ENCODE peak calls at places on chromosomes 11 and 22, in four cellular contexts. B is astrocyte of the cerebellum, L is GM12865, S is fibroblast of lung. Z is an unnamed sample.

GRCh38 chr11:27757953-27758352 is 57.7 kb upstream of the BDNF start:
- DNase-seq in B (peak; percentile 95), L (no peak), S (peak; percentile 20), Z (peak; percentile 64)

GRCh38 chr22:44473580-44473979 is 24.5 kb downstream of the RTL6 start:
- DNase-seq in B (no peak), S (no peak), L (no peak), Z (no peak)

GRCh38 chr11:120391297-120391696 is 55.1 kb downstream of the ARHGEF12 start:
- DNase-seq in L (no peak), B (no peak), S (no peak), Z (no peak)

GRCh38 chr22:30541979-30542810 is 4.3 kb downstream of the SEC14L6 start:
- DNase-seq in S (peak; percentile 5), L (no peak), B (no peak), Z (no peak)

GRCh38 chr11:69200331-69201047 is 44.8 kb downstream of the SMIM38 start:
- DNase-seq in B (no peak), L (no peak), S (no peak), Z (no peak)

GRCh38 chr11:103069367-103069766 is 22.6 kb downstream of the DCUN1D5 start:
- DNase-seq in L (no peak), B (no peak), S (no peak), Z (no peak)

GRCh38 chr22:20881869-20882815 is 23.3 kb downstream of the SNAP29 start:
- DNase-seq in B (no peak), S (no peak), L (no peak), Z (no peak)

GRCh38 chr11:37474889-37475288 is 876.9 kb upstream of the RAG2 start:
- DNase-seq in L (no peak), S (peak; percentile 17), B (no peak), Z (peak; percentile 5)

GRCh38 chr11:38060930-38061329 is 1462.9 kb upstream of the RAG2 start:
- DNase-seq in S (no peak), B (no peak), L (no peak), Z (no peak)

GRCh38 chr11:70031631-70032469 is 46.3 kb upstream of the ANO1 start:
- DNase-seq in L (no peak), S (no peak), B (no peak), Z (no peak)

GRCh38 chr11:111932605-111932938 is 4.6 kb upstream of the DIXDC1 start:
- DNase-seq in B (no peak), S (no peak), L (no peak), Z (peak; percentile 81)

GRCh38 chr11:22244986-22245592 is 52.2 kb downstream of the ANO5 start:
- DNase-seq in B (peak; percentile 9), L (peak; percentile 53), S (peak; percentile 30), Z (peak; percentile 45)

GRCh38 chr11:130037881-130038601 is 31.7 kb upstream of the APLP2 start:
- DNase-seq in L (no peak), S (peak; percentile 30), B (no peak), Z (peak; percentile 34)

GRCh38 chr22:49161002-49161850 is 666.4 kb downstream of the BRD1 start:
- DNase-seq in B (no peak), L (no peak), S (no peak), Z (no peak)

GRCh38 chr11:6705905-6706535 is 22.9 kb upstream of the MRPL17 start:
- DNase-seq in S (peak; percentile 77), B (no peak), L (peak; percentile 42), Z (peak; percentile 70)

GRCh38 chr22:21641417-21641794 is 696 bp upstream of the SDF2L1 start:
- DNase-seq in S (peak; percentile 51), L (peak; percentile 61), B (no peak), Z (peak; percentile 58)

GRCh38 chr11:1654388-1655167 is 25.0 kb downstream of the KRTAP5-5 start:
- DNase-seq in B (no peak), L (no peak), S (no peak), Z (no peak)

GRCh38 chr11:73399159-73400090 is 23.2 kb downstream of the RELT start:
- DNase-seq in L (no peak), S (no peak), B (no peak), Z (peak; percentile 20)

GRCh38 chr11:61752925-61753551 is 602 bp downstream of the MYRF start:
- DNase-seq in S (no peak), B (no peak), L (no peak), Z (no peak)

GRCh38 chr11:61751384-61751783 is 1.1 kb upstream of the MYRF start:
- DNase-seq in B (no peak), L (no peak), S (no peak), Z (no peak)

GRCh38 chr11:61750631-61751273 is 1.7 kb upstream of the MYRF start:
- DNase-seq in L (no peak), B (no peak), S (no peak), Z (no peak)

GRCh38 chr11:61753672-61754071 is 1.2 kb downstream of the MYRF start:
- DNase-seq in L (no peak), S (no peak), B (no peak), Z (no peak)

GRCh38 chr11:61752117-61752924 is at the start of gene MYRF:
- DNase-seq in S (no peak), B (no peak), L (peak; percentile 26), Z (peak; percentile 10)
- TF ChIP-seq CTCF in S (peak; percentile 43), B (peak; percentile 51), L (peak; percentile 62), Z (peak; percentile 28)

GRCh38 chr11:67024410-67024809 is 1.5 kb downstream of the SYT12 start:
- DNase-seq in L (peak; percentile 59), S (no peak), B (no peak), Z (no peak)
- H3K4me3 ChIP-seq in L (no peak overlapping the region), S (no peak overlapping the region), B (no peak overlapping the region), Z (no peak overlapping the region)

DNA sequence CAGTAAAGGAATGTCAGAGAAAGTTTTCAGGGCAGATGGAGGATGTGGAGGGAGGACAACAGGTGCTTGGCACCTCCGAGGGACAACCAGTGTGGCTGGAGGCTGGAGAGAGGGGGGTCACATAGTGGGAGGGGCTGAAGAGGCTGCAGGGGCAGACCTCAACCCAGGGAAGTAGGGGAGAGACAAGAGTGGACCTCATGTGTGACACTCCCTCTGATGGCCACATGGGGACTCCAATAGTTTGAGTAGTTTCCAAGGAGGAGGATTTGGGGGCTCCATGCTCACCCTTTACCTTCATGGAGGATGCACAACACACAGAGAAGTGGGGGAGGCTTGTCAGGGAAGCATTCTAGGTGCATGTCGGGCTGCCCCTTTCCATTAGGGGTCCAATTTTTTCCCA is 35.1 kb upstream of the ASPHD2 start:
- DNase-seq in B (no peak), L (no peak), S (no peak), Z (no peak)
- TF ChIP-seq CTCF in B (peak; percentile 21), L (peak; percentile 18), S (no peak), Z (peak; percentile 9)

GRCh38 chr11:112962854-112963367 is 1.7 kb downstream of the NCAM1 start:
- DNase-seq in L (no peak), S (peak; percentile 5), B (no peak), Z (no peak)
- H3K4me3 ChIP-seq in L (no peak overlapping the region), S (peak overlapping the region; percentile 67), B (peak overlapping the region; percentile 54), Z (peak overlapping the region; percentile 1)

GRCh38 chr11:124277809-124278208 is 21.6 kb downstream of the OR8G5 start:
- DNase-seq in B (no peak), S (no peak), L (no peak), Z (no peak)
- TF ChIP-seq CTCF in B (no peak), S (no peak), L (peak; percentile 3), Z (no peak)

DNA sequence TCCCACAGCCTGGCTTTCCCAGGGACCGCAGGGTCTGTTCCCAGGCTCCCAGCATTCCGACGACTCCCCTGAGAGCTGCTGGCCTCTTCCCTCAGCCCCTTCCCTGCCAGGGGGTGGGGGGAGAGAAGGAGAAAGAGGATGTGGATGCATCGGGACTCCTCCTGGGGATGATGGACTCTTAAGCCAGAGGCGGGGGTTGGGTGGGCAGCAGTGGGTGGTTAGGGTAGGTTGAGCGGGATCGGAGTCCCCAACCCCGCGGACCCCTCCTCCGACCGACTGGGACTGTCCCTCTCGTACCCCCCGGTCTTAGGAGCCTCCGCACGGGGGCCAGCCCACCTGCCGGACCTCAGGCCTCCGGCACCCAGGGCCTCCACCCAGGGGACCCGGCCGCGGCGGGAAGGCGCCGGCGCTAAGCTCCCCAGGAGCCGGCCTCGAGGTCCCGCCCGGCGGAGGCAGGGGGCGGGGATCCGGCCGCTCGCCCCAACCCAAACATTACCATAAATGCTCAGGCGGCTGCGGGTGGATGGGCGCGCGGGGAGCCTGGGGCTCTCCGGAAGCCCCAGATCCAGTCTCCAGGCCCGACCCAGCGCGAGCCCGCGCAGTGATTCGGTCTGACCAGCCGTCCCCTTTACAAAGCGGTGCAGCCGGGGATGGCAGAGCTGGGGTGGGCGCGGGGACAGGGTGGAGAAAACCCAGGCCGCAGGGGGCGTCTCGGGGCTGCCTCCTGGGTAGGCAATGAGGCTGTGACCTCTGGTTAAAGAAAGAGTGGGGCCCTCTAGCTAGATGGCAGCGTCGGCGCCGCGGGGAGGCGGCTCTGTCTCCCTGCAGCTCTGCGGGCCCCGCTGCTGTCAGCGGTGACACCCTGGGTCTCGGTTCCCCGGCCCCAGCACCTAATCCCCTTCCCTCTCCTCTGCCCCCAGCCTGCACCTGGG is 3.9 kb upstream of the MCAM start:
- DNase-seq in S (peak; percentile 61), B (no peak), L (peak; percentile 92), Z (peak; percentile 25)
- H3K4me3 ChIP-seq in S (no peak overlapping the region), B (peak overlapping the region; percentile 23), L (peak overlapping the region; percentile 56), Z (peak overlapping the region; percentile 40)

GRCh38 chr11:33682446-33682845 is 18.2 kb downstream of the C11orf91 start:
- DNase-seq in B (no peak), L (no peak), S (no peak), Z (no peak)
- TF ChIP-seq CTCF in B (peak; percentile 42), L (no peak), S (peak; percentile 7), Z (no peak)

GRCh38 chr11:60788401-60789110 is 3.4 kb downstream of the MS4A10 start:
- DNase-seq in B (no peak), L (no peak), S (no peak), Z (no peak)

GRCh38 chr11:60786811-60787567 is 1.9 kb downstream of the MS4A10 start:
- DNase-seq in B (peak; percentile 31), L (no peak), S (peak; percentile 86), Z (peak; percentile 92)

GRCh38 chr11:60785136-60785535 is at the start of gene MS4A10:
- DNase-seq in S (no peak), L (no peak), B (no peak), Z (no peak)

GRCh38 chr11:60783911-60784310 is 1.2 kb upstream of the MS4A10 start:
- DNase-seq in L (no peak), S (no peak), B (no peak), Z (no peak)

GRCh38 chr11:60785806-60786361 is 751 bp downstream of the MS4A10 start:
- DNase-seq in S (peak; percentile 17), B (peak; percentile 19), L (no peak), Z (peak; percentile 66)
- H3K4me3 ChIP-seq in S (no peak overlapping the region), B (no peak overlapping the region), L (no peak overlapping the region), Z (no peak overlapping the region)

Z was measured in fibroblast of mammary gland.